ENCODE peak calls at places on chromosome 20, in five cellular contexts. F, P, B, Q and Y are unnamed samples.

GRCh38 chr20:34129518-34130162 is 17.6 kb upstream of the EIF2S2 start:
- DNase-seq in F (peak), P (peak), B (peak), Q (peak), Y (no peak)

GRCh38 chr20:5077761-5078387 is 41.9 kb downstream of the PCNA start:
- DNase-seq in F (no peak), P (no peak), B (peak), Q (no peak), Y (no peak)

GRCh38 chr20:49993301-49993751 is 10.5 kb downstream of the SNAI1 start:
- DNase-seq in F (no peak), P (no peak), B (no peak), Q (no peak), Y (no peak)

GRCh38 chr20:25250508-25250907 is 2.6 kb downstream of the PYGB start:
- DNase-seq in F (peak), P (no peak), B (no peak), Q (no peak), Y (no peak)

GRCh38 chr20:38202153-38202981 is 37.3 kb upstream of the TGM2 start:
- DNase-seq in F (no peak), P (no peak), B (no peak), Q (no peak), Y (no peak)

GRCh38 chr20:46646659-46647380 is 4.4 kb downstream of the SLC13A3 start:
- DNase-seq in F (no peak), P (no peak), B (no peak), Q (no peak), Y (no peak)

GRCh38 chr20:59023616-59024015 is 4.4 kb downstream of the TUBB1 start:
- DNase-seq in F (no peak), P (no peak), B (no peak), Q (no peak), Y (no peak)

GRCh38 chr20:57350086-57350710 is 857 bp upstream of the RAE1 start:
- DNase-seq in F (no peak), P (no peak), B (no peak), Q (no peak), Y (no peak)

GRCh38 chr20:36929691-36930090 is 21.8 kb downstream of the SAMHD1 start:
- DNase-seq in F (no peak), P (no peak), B (no peak), Q (no peak), Y (no peak)

GRCh38 chr20:33465536-33466302 is 22.2 kb upstream of the SNTA1 start:
- DNase-seq in F (no peak), P (no peak), B (no peak), Q (no peak), Y (no peak)

GRCh38 chr20:48025661-48026060 is 240.4 kb upstream of the SULF2 start:
- DNase-seq in F (no peak), P (no peak), B (no peak), Q (no peak), Y (no peak)

GRCh38 chr20:50298554-50299324 is 108.1 kb downstream of the CEBPB start:
- DNase-seq in F (no peak), P (no peak), B (no peak), Q (no peak), Y (no peak)

GRCh38 chr20:35490736-35491181 is 35.4 kb downstream of the CEP250 start:
- DNase-seq in F (no peak), P (no peak), B (peak), Q (peak), Y (no peak)

GRCh38 chr20:34797012-34797720 is 28.3 kb downstream of the NCOA6 start:
- DNase-seq in F (no peak), P (no peak), B (no peak), Q (no peak), Y (no peak)

GRCh38 chr20:53927990-53928389 is 142.4 kb downstream of the BCAS1 start:
- DNase-seq in F (no peak), P (no peak), B (no peak), Q (no peak), Y (no peak)

GRCh38 chr20:51042064-51042463 is 19.2 kb upstream of the KCNG1 start:
- DNase-seq in F (peak), P (no peak), B (no peak), Q (no peak), Y (no peak)

GRCh38 chr20:46808565-46808964 is 86.1 kb upstream of the EYA2 start:
- DNase-seq in F (no peak), P (no peak), B (no peak), Q (no peak), Y (no peak)

GRCh38 chr20:11686900-11687543 is 230.7 kb upstream of the BTBD3 start:
- DNase-seq in F (peak), P (no peak), B (no peak), Q (no peak), Y (no peak)

GRCh38 chr20:12358006-12358654 is 440.4 kb downstream of the BTBD3 start:
- DNase-seq in F (peak), P (no peak), B (no peak), Q (no peak), Y (no peak)

GRCh38 chr20:20199338-20200160 is 147.2 kb downstream of the CFAP61 start:
- DNase-seq in F (no peak), P (no peak), B (no peak), Q (no peak), Y (no peak)

GRCh38 chr20:21615617-21616080 is 89.8 kb upstream of the PAX1 start:
- DNase-seq in F (peak), P (no peak), B (peak), Q (peak), Y (peak)

GRCh38 chr20:59829415-59830106 is 103.9 kb downstream of the SYCP2 start:
- DNase-seq in F (no peak), P (no peak), B (no peak), Q (peak), Y (no peak)

GRCh38 chr20:35886537-35886936 is 67.8 kb downstream of the SCAND1 start:
- DNase-seq in F (no peak), P (no peak), B (no peak), Q (no peak), Y (no peak)

GRCh38 chr20:24677626-24678328 is 208.3 kb downstream of the SYNDIG1 start:
- DNase-seq in F (no peak), P (no peak), B (no peak), Q (no peak), Y (no peak)

GRCh38 chr20:8127553-8128255 is 4.4 kb upstream of the PLCB1 start:
- DNase-seq in F (no peak), P (no peak), B (no peak), Q (no peak), Y (no peak)

GRCh38 chr20:36482044-36482473 is 59.3 kb upstream of the MYL9 start:
- DNase-seq in F (no peak), P (no peak), B (no peak), Q (peak), Y (no peak)

GRCh38 chr20:24978493-24978892 is 14.1 kb downstream of the APMAP start:
- DNase-seq in F (no peak), P (no peak), B (no peak), Q (peak), Y (no peak)

GRCh38 chr20:25269057-25269832 is 21.4 kb downstream of the PYGB start:
- DNase-seq in F (no peak), P (no peak), B (no peak), Q (no peak), Y (no peak)

GRCh38 chr20:57275813-57276212 is 9.4 kb upstream of the BMP7 start:
- DNase-seq in F (no peak), P (no peak), B (no peak), Q (no peak), Y (no peak)

GRCh38 chr20:33662172-33662571 is at the start of gene C20orf144:
- DNase-seq in F (no peak), P (no peak), B (no peak), Q (no peak), Y (no peak)

GRCh38 chr20:37394543-37395410 is 48.8 kb downstream of the SRC start:
- DNase-seq in F (no peak), P (no peak), B (no peak), Q (no peak), Y (no peak)

GRCh38 chr20:13546497-13547131 is 92.1 kb downstream of the TASP1 start:
- DNase-seq in F (peak), P (peak), B (peak), Q (peak), Y (peak)

GRCh38 chr20:35511814-35512420 is 17.5 kb downstream of the C20orf173 start:
- DNase-seq in F (peak), P (peak), B (no peak), Q (no peak), Y (no peak)

GRCh38 chr20:15593061-15593460 is 980.2 kb downstream of the KIF16B start:
- DNase-seq in F (no peak), P (no peak), B (no peak), Q (no peak), Y (no peak)
- TF ChIP-seq CTCF in F (no peak), P (no peak), B (no peak), Q (no peak), Y (no peak)

GRCh38 chr20:61263084-61263695 is 11.1 kb downstream of the CDH4 start:
- DNase-seq in F (peak), P (no peak), B (peak), Q (no peak), Y (peak)
- TF ChIP-seq CTCF in F (peak), P (peak), B (peak), Q (peak), Y (peak)

DNA sequence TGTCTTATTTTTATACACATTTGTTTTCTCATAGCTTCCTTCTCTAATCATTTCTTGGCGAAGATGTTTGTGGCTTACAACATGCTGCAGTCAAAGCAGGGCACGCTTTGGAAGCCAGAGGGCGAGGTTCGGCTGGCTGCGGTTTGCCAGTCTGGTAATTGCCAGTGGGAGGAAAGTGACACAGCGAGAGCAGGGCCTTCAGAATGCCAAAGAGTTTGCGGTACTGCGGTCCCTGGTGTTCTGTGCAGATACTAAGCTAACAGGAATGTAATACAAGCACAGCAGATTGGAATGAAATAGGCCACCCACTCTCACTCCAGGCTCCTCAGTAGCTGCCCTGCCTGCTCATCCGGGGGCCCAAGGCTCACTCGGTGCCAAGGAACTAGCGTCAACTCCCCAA is 58.7 kb upstream of the TGM3 start:
- DNase-seq in F (peak), P (peak), B (no peak), Q (no peak), Y (no peak)
- TF ChIP-seq CTCF in F (peak), P (peak), B (no peak), Q (no peak), Y (no peak)

GRCh38 chr20:40702504-40702903 is 13.5 kb upstream of the MAFB start:
- DNase-seq in F (peak), P (no peak), B (no peak), Q (no peak), Y (no peak)
- TF ChIP-seq CTCF in F (no peak), P (no peak), B (no peak), Q (no peak), Y (no peak)